ENCODE peak calls at places on chromosomes 5 and 9, in four cellular contexts. N, Y, C and W are unnamed samples.

GRCh38 chr5:95846554-95847260 is 24.2 kb upstream of the GLRX start:
- DNase-seq in N (no peak), Y (peak), C (peak), W (no peak)

GRCh38 chr5:59562756-59563389 is 330.7 kb downstream of the PDE4D start:
- DNase-seq in N (peak), Y (peak), C (no peak), W (no peak)

GRCh38 chr9:114366334-114367128 is 21.3 kb downstream of the AKNA start:
- DNase-seq in N (no peak), Y (peak), C (no peak), W (no peak)

GRCh38 chr5:139952464-139953070 is 90.5 kb downstream of the NRG2 start:
- DNase-seq in N (no peak), Y (no peak), C (no peak), W (no peak)

GRCh38 chr5:59330680-59331079 is 562.8 kb downstream of the PDE4D start:
- DNase-seq in N (no peak), Y (no peak), C (no peak), W (no peak)

GRCh38 chr5:134003064-134003956 is 1.5 kb downstream of the VDAC1 start:
- DNase-seq in N (no peak), Y (no peak), C (no peak), W (no peak)

GRCh38 chr9:81619353-81620008 is 69.9 kb downstream of the TLE1 start:
- DNase-seq in N (no peak), Y (peak), C (no peak), W (no peak)

GRCh38 chr9:90895786-90896185 is 94.2 kb downstream of the SYK start:
- DNase-seq in N (no peak), Y (no peak), C (no peak), W (no peak)

GRCh38 chr5:139426222-139426885 is 13.0 kb downstream of the DNAJC18 start:
- DNase-seq in N (no peak), Y (peak), C (no peak), W (no peak)

GRCh38 chr9:19614294-19614693 is 174.5 kb downstream of the SLC24A2 start:
- DNase-seq in N (no peak), Y (no peak), C (no peak), W (no peak)

GRCh38 chr9:73916016-73916673 is 581.0 kb upstream of the RORB start:
- DNase-seq in N (no peak), Y (no peak), C (no peak), W (no peak)

GRCh38 chr5:102312586-102312985 is 16.5 kb upstream of the SLCO4C1 start:
- DNase-seq in N (no peak), Y (no peak), C (no peak), W (no peak)

GRCh38 chr5:55694152-55694830 is 17.8 kb downstream of the SLC38A9 start:
- DNase-seq in N (no peak), Y (peak), C (no peak), W (no peak)

GRCh38 chr5:57106661-57107060 is 67.2 kb upstream of the GPBP1 start:
- DNase-seq in N (no peak), Y (no peak), C (no peak), W (no peak)

GRCh38 chr9:129069128-129069824 is 11.6 kb upstream of the DOLPP1 start:
- DNase-seq in N (peak), Y (no peak), C (peak), W (peak)

GRCh38 chr9:86093788-86094555 is 5.4 kb downstream of the GOLM1 start:
- DNase-seq in N (peak), Y (peak), C (no peak), W (no peak)

GRCh38 chr5:38426986-38427950 is 129.2 kb downstream of the LIFR start:
- DNase-seq in N (no peak), Y (peak), C (no peak), W (no peak)

GRCh38 chr5:38871790-38872551 is 26.2 kb downstream of the OSMR start:
- DNase-seq in N (no peak), Y (peak), C (no peak), W (no peak)

GRCh38 chr5:175693746-175694145 is 35.9 kb downstream of the HRH2 start:
- DNase-seq in N (no peak), Y (no peak), C (no peak), W (no peak)

GRCh38 chr5:137735531-137736284 is at the start of gene KLHL3:
- DNase-seq in N (peak), Y (peak), C (peak), W (no peak)

GRCh38 chr5:140630296-140630695 is 2.7 kb downstream of the CD14 start:
- DNase-seq in N (no peak), Y (no peak), C (no peak), W (no peak)

GRCh38 chr9:78695521-78695920 is 398.6 kb downstream of the PSAT1 start:
- DNase-seq in N (no peak), Y (no peak), C (no peak), W (no peak)

DNA sequence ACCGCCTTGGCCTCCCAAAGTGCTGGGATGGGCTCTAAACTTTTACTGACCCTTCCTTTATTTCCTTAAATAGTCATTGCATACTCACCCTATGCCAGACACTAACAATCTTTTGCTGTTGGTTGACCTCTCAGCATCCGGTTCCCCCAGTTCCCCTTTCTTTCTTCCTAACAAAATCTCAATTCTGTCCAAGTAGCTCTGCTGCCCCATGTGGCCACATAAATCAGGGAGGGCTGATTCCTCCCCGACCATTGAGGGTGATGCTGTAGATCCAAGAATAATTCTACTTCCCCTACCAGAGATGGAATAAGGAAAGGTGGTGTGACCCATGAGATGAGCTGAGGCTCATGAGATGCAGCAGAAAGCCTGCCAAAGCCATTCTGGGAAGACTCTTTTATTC is 315.3 kb upstream of the MSX2 start:
- DNase-seq in N (no peak), Y (no peak), C (no peak), W (no peak)
- TF ChIP-seq CTCF in N (no peak), Y (peak), C (no peak), W (no peak)

GRCh38 chr9:136133191-136133958 is 14.7 kb upstream of the TMEM250 start:
- DNase-seq in N (no peak), Y (no peak), C (no peak), W (no peak)
- TF ChIP-seq CTCF in N (no peak), Y (peak), C (peak), W (peak)

GRCh38 chr5:144487761-144488160 is 317.1 kb downstream of the KCTD16 start:
- DNase-seq in N (no peak), Y (no peak), C (no peak), W (no peak)

GRCh38 chr5:144485540-144485939 is 314.9 kb downstream of the KCTD16 start:
- DNase-seq in N (no peak), Y (no peak), C (no peak), W (no peak)

GRCh38 chr5:144484124-144484897 is 313.6 kb downstream of the KCTD16 start:
- DNase-seq in N (no peak), Y (peak), C (no peak), W (no peak)

DNA sequence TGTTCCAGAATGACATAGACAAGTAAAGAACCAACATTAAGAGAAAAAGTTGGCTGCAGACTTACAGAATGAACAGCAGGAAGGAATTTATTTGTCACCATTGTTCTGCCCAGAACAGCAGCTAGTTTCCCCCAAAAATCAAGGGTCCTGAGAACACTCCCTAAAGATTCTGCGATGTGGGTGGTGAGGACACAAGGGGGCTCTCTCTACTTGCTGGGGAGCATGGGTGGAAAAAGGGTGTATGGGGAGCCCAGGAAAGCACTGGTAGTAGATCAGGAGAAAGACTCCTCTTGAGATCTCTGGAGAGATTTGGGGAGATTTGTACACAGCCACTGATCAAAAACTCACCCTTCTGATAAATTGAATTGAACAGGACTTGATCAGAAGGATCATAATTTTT is 316.5 kb downstream of the KCTD16 start:
- DNase-seq in N (no peak), Y (no peak), C (no peak), W (no peak)
- TF ChIP-seq CTCF in N (no peak), Y (peak), C (no peak), W (no peak)

DNA sequence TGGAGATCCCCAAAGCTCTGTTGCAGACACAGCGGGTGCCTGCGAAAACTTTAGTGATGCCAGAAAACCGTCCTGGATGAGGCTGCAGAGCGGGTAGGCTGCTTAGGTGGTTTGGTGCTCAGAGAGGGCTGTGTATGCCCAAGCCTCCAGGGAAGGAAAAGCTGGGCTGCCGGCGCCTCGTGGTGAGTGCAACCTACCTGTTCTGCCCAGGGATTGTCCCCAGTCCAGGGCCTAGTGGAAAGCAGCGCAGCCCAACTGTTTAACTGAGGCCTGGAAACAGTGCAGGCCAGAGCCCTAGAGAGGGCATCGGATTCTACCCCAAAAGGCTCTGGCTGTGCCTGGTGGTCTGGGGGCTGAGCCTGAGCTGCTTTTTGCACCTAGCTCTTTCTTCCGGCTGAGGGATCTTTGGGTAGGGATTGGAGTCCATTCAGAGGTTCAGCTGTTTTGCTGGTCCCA is 2.8 kb downstream of the LMX1B start:
- DNase-seq in N (no peak), Y (no peak), C (no peak), W (no peak)
- TF ChIP-seq CTCF in N (no peak), Y (no peak), C (no peak), W (no peak)

DNA sequence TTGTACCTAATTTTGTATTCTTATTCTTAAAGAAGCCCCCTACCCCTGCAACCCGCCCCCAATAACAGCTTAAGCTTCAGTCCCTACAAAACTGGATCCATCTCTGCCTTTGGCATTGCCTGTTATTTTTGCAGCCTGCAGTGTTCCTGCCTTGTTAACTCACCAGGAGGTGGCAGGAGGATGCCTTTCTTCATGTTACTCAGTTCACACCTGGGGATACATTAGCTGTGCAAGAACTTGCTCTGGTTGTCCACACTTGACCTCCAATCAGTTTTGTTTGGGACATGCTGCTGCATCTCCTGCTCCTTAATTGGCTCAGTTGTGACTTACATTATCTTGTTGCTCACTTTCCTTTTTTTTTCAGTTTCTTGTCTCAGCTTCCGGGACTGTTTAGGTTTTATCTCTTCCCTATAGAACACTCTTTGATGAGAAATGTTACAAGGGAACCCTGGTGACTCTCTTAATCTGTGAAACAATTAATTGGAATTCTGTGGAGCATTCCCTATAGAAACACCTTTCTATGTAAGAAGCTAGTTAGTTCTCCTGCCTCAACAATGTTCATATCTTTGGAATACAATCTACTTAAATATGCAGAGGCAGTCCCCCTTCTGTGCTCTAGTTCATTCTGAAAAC is 467.7 kb upstream of the ACO1 start:
- DNase-seq in N (no peak), Y (no peak), C (no peak), W (no peak)
- TF ChIP-seq CTCF in N (no peak), Y (no peak), C (no peak), W (no peak)

GRCh38 chr5:173920024-173920753 is 32.0 kb downstream of the CPEB4 start:
- DNase-seq in N (no peak), Y (peak), C (no peak), W (no peak)
- TF ChIP-seq CTCF in N (no peak), Y (no peak), C (no peak), W (no peak)